ENCODE peak calls at places on chromosomes 11 and 22, in eight cellular contexts. V, T, G, D, B, Q, C and J are unnamed samples.

GRCh38 chr11:19895776-19896175 is 183.1 kb downstream of the NAV2 start:
- DNase-seq in D (no peak), T (no peak), G (peak; percentile 52), Q (no peak), V (no peak), B (no peak), C (no peak), J (no peak)

GRCh38 chr11:65213322-65214211 is 31.8 kb downstream of the CAPN1 start:
- DNase-seq in V (no peak), T (no peak), C (peak; percentile 61), D (no peak), B (no peak), G (no peak), Q (no peak), J (no peak)

GRCh38 chr11:64250875-64251721 is at the start of gene PLCB3:
- DNase-seq in T (peak; percentile 76), G (peak; percentile 74), C (no peak), B (peak; percentile 68), Q (peak; percentile 84), V (no peak), D (peak; percentile 70), J (peak; percentile 40)

GRCh38 chr22:29587938-29588699 is 7.2 kb upstream of the NIPSNAP1 start:
- DNase-seq in T (no peak), V (no peak), Q (peak; percentile 75), D (no peak), B (no peak), C (no peak), G (peak; percentile 67), J (no peak)

GRCh38 chr11:44945639-44946038 is 5.0 kb downstream of the TP53I11 start:
- DNase-seq in G (no peak), V (no peak), D (peak; percentile 37), T (no peak), Q (no peak), C (no peak), B (no peak), J (no peak)

GRCh38 chr22:32548039-32548438 is 73.4 kb downstream of the FBXO7 start:
- DNase-seq in B (no peak), D (peak; percentile 4), C (no peak), T (no peak), V (no peak), Q (no peak), G (no peak), J (no peak)

GRCh38 chr11:79325851-79326250 is 115.0 kb downstream of the TENM4 start:
- DNase-seq in G (no peak), D (no peak), B (no peak), T (no peak), Q (no peak), V (no peak), C (no peak), J (no peak)

GRCh38 chr11:78212586-78213371 is 24.1 kb downstream of the USP35 start:
- DNase-seq in C (peak; percentile 74), V (no peak), B (no peak), D (no peak), Q (peak; percentile 32), G (no peak), T (no peak), J (no peak)

GRCh38 chr11:111633756-111634362 is 31.6 kb downstream of the SIK2 start:
- DNase-seq in G (peak; percentile 44), Q (peak; percentile 15), T (no peak), D (no peak), B (no peak), C (no peak), V (no peak), J (peak; percentile 37)

GRCh38 chr22:49632199-49633009 is 195.3 kb downstream of the BRD1 start:
- DNase-seq in T (peak; percentile 74), D (peak; percentile 61), B (no peak), V (no peak), Q (peak; percentile 52), G (peak; percentile 73), C (no peak), J (no peak)

GRCh38 chr11:80980221-80980620 is 1539.4 kb upstream of the TENM4 start:
- DNase-seq in C (no peak), T (no peak), B (no peak), G (peak; percentile 45), Q (no peak), V (no peak), D (no peak), J (no peak)

GRCh38 chr11:62104816-62105610 is 18.8 kb upstream of the INCENP start:
- DNase-seq in D (peak; percentile 63), C (no peak), Q (peak; percentile 24), T (no peak), G (no peak), V (no peak), B (no peak), J (no peak)

GRCh38 chr11:14655435-14655834 is 11.8 kb downstream of the PDE3B start:
- DNase-seq in V (no peak), B (no peak), T (no peak), D (no peak), G (no peak), C (no peak), Q (no peak), J (no peak)

DNA sequence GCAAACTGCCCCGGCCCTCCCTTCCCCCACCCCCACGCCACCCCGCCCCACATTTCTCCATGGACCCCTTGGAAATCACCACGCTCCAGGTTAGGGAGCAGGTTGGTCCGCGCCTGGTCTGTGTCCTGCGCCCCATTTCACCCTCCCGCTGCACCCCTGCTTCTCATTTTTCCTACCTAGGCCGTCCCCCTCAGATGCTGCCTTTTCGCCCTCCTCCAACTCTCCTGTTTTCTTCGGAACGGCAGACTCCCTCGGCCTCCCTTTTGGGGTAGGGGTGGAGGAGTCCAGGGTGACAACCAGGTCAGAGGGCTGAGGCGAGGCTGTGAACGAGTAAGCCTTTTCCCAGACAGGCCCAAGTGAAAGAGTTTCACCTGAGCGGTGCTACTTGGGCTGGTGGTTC is 893 bp upstream of the SCN4B start:
- DNase-seq in T (no peak), B (no peak), G (no peak), V (no peak), Q (no peak), D (no peak), C (no peak), J (no peak)
- H3K4me3 ChIP-seq in T (peak overlapping the region; percentile 44), B (no peak overlapping the region), G (no peak overlapping the region), V (peak overlapping the region; percentile 59), Q (no peak overlapping the region), D (no peak overlapping the region), C (peak overlapping the region; percentile 60), J (no peak overlapping the region)

DNA sequence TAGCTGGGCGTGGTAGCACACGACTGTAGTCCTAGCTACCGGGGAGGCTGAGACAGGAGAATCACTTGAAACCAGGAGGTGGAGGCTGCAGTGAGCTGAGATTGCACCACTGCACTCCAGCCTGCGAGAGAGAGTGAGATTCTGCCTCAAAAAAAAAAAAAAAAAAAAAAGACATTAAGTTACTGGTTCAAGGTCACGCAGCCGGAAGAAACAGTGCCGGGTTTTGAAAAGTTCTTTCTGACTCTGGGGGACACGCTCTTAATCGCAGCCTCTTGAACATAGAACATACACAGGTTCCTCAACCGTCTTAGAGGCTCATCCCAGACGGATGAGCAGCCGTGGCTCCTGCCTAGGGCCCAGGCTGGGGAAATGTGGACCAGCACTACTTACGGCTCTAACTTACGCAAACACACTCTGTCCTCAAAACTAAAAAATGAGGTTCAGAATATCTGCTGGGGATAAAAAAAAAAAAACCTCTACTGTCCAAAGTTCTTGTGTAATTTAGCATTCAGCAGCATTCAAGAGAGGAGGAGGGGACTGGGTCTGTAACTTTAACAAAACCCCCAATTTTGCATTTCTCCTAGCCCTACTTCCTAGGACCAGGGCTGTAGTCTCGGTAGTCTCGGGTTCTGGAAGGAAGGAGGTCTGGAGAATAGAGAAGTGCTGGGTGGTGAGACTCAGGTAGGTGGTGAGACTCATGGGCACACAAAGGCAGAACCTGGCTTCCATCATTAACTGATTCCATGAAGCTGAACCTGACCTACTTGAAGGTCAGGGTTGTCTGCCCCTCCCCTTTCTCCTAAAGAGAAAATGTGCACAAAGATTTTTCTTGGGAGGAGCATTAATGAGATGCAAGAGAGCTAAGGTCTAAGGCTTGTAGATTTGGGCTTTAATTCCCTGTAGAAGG is 6.0 kb downstream of the SPTBN2 start:
- DNase-seq in T (no peak), G (no peak), C (no peak), D (no peak), V (no peak), Q (no peak), B (no peak), J (no peak)
- H3K4me1 ChIP-seq in T (peaks cover 46% of the 10 kb centered on the region), G (peaks cover 66% of the 10 kb centered on the region), C (peaks cover 6% of the 10 kb centered on the region), D (peaks cover 2% of the 10 kb centered on the region), V (peaks cover 7% of the 10 kb centered on the region), Q (peaks cover 5% of the 10 kb centered on the region), B (peaks cover 17% of the 10 kb centered on the region), J (peaks cover 20% of the 10 kb centered on the region)

DNA sequence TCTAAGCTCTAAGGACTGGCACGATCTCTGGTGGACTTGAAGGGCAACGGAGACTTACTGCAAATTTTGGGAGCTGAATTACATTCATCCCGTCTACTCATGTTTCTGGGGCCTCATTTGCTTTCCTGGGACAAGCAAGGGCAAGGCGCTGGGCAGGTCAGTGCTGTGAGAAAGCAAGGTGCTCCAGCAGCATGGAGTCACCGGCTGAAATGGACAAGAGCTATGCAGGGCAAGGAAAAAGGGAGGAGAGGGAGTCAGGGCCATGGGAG is 25.6 kb downstream of the FLI1 start:
- DNase-seq in T (no peak), D (no peak), Q (no peak), V (no peak), C (no peak), G (no peak), B (no peak), J (no peak)
- H3K27me3 ChIP-seq in T (no peaks in the 10 kb centered on the region), D (no peaks in the 10 kb centered on the region), Q (no peaks in the 10 kb centered on the region), V (no peaks in the 10 kb centered on the region), C (no peaks in the 10 kb centered on the region), G (no peaks in the 10 kb centered on the region), B (no peaks in the 10 kb centered on the region), J (no peaks in the 10 kb centered on the region)

DNA sequence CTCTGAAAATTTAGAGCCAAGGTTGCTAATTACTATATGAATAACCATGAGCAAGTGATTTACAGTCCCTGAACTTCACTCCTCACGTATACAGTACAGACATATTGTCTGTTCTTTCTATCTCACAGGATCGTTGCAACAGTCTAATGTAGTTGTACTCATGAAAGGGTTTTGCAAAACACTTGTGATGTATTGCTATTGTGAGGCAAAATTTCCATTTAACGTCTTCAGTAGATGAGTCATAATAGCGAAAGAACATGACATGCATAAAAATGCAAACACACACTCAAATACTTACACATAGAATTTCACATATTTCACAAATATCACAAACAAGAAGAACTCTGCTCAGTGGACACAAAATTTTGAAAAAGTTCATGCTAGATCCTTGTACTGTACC is 134.6 kb upstream of the TRPC6 start:
- DNase-seq in C (no peak), G (peak; percentile 59), T (no peak), V (no peak), Q (peak; percentile 42), D (no peak), B (no peak), J (no peak)
- H3K4me3 ChIP-seq in C (no peak overlapping the region), G (no peak overlapping the region), T (no peak overlapping the region), V (no peak overlapping the region), Q (no peak overlapping the region), D (no peak overlapping the region), B (no peak overlapping the region), J (no peak overlapping the region)